ENCODE peak calls at places on chromosome 21, in four cellular contexts. O is NCI-H1436 treated with DMSO at 0.1 percent for 48 hours, N is occipital lobe, T is NCI-H1092. Q is an unnamed sample.

GRCh38 chr21:36125513-36126121 is 9.3 kb upstream of the CBR3 start:
- DNase-seq in O (no peak), T (peak; percentile 42), N (no peak), Q (peak; percentile 49)

GRCh38 chr21:38784458-38785266 is 21.1 kb upstream of the ETS2 start:
- DNase-seq in T (no peak), O (no peak), N (no peak), Q (no peak)

GRCh38 chr21:44878053-44878982 is 4.8 kb upstream of the PTTG1IP start:
- DNase-seq in T (no peak), N (no peak), O (no peak), Q (no peak)

GRCh38 chr21:31557956-31558838 is 101.3 kb upstream of the SOD1 start:
- DNase-seq in N (peak; percentile 29), T (peak; percentile 71), O (no peak), Q (peak; percentile 13)

GRCh38 chr21:46368533-46369285 is 44.8 kb downstream of the PCNT start:
- DNase-seq in N (no peak), O (no peak), T (no peak), Q (no peak)

GRCh38 chr21:44712203-44713028 is 1.0 kb upstream of the TSPEAR start:
- DNase-seq in T (no peak), N (no peak), O (no peak), Q (no peak)

GRCh38 chr21:33951276-33952178 is 35.9 kb upstream of the ATP5PO start:
- DNase-seq in T (no peak), N (no peak), O (no peak), Q (no peak)

GRCh38 chr21:17900281-17900989 is 81.3 kb upstream of the C21orf91 start:
- DNase-seq in O (no peak), T (no peak), N (no peak), Q (no peak)

GRCh38 chr21:38804617-38805281 is 980 bp upstream of the ETS2 start:
- DNase-seq in O (no peak), T (peak; percentile 72), N (peak; percentile 55), Q (peak; percentile 38)

GRCh38 chr21:37710555-37711293 is 205.5 kb downstream of the KCNJ6 start:
- DNase-seq in N (no peak), O (peak; percentile 37), T (peak; percentile 80), Q (peak; percentile 21)

Q was measured in EL.